ENCODE peak calls at places on chromosomes 16 and 17, in seven cellular contexts. Z is iris pigment epithelial cell, U is HuH-7, F is HTR-8/SVneo, P is stomach, J is nucleus accumbens, L is T-cell. I is an unnamed sample.

GRCh38 chr17:19727466-19728113 is 11.2 kb upstream of the SLC47A2 start:
- DNase-seq in F (no peak), L (no peak), U (no peak), J (peak; percentile 62), P (no peak), Z (peak; percentile 86), I (peak; percentile 83)

GRCh38 chr17:16428098-16428882 is 12.9 kb downstream of the TRPV2 start:
- DNase-seq in U (peak; percentile 82), P (peak; percentile 73), L (no peak), Z (peak; percentile 60), J (no peak), F (peak; percentile 69), I (peak; percentile 43)

GRCh38 chr16:20910781-20911321 is 10.3 kb downstream of the LYRM1 start:
- DNase-seq in U (no peak), F (no peak), L (no peak), Z (peak; percentile 92), P (no peak), J (no peak), I (no peak)

GRCh38 chr16:14549789-14550153 is 80.3 kb downstream of the PARN start:
- DNase-seq in P (peak; percentile 55), F (no peak), J (no peak), L (no peak), Z (no peak), U (no peak), I (no peak)

GRCh38 chr17:20996724-20997615 is 45.8 kb downstream of the USP22 start:
- DNase-seq in U (no peak), P (no peak), J (no peak), F (no peak), L (no peak), Z (no peak), I (no peak)

GRCh38 chr16:4272114-4272954 is 489 bp downstream of the TFAP4 start:
- DNase-seq in P (peak; percentile 45), L (no peak), U (peak; percentile 40), Z (peak; percentile 36), F (no peak), J (peak; percentile 82), I (peak; percentile 64)

GRCh38 chr17:9195961-9196668 is 174.8 kb downstream of the NTN1 start:
- DNase-seq in P (no peak), J (no peak), U (no peak), F (no peak), Z (no peak), L (no peak), I (no peak)

GRCh38 chr17:17757944-17758343 is 76.7 kb downstream of the RAI1 start:
- DNase-seq in L (no peak), J (no peak), Z (no peak), P (no peak), F (no peak), U (no peak), I (no peak)

GRCh38 chr17:72609501-72609900 is 483.0 kb downstream of the SLC39A11 start:
- DNase-seq in F (no peak), L (no peak), Z (peak; percentile 57), U (no peak), P (peak; percentile 42), J (no peak), I (no peak)

GRCh38 chr16:4081577-4082021 is 34.6 kb downstream of the ADCY9 start:
- DNase-seq in Z (no peak), J (no peak), U (no peak), F (no peak), L (peak; percentile 13), P (no peak), I (peak; percentile 41)

GRCh38 chr16:81798311-81799137 is 19.4 kb downstream of the PLCG2 start:
- DNase-seq in Z (no peak), P (no peak), F (no peak), J (no peak), L (no peak), U (no peak), I (no peak)

GRCh38 chr16:71311553-71312158 is 22.5 kb upstream of the CMTR2 start:
- DNase-seq in Z (peak; percentile 4), J (no peak), L (no peak), P (no peak), U (peak; percentile 26), F (peak; percentile 41), I (no peak)

GRCh38 chr17:4354862-4355514 is 11.5 kb downstream of the UBE2G1 start:
- DNase-seq in P (no peak), J (no peak), U (no peak), L (no peak), Z (no peak), F (no peak), I (no peak)

GRCh38 chr17:51091635-51092034 is 29.0 kb downstream of the SPAG9 start:
- DNase-seq in Z (no peak), F (no peak), L (no peak), J (no peak), U (no peak), P (no peak), I (no peak)

I was measured in hypothalamus.